ENCODE peak calls at places on chromosomes 16 and 17, in six cellular contexts. O is nephron progenitor cell; D is effector memory CD4-positive, alpha-beta T cell; K is activated CD8-positive, alpha-beta memory T cell treated with anti-CD3 and anti-CD28 coated beads, Interleukin-2, amount 50 U/mL, for 4 hours; Y is neural crest cell; B is stimulated activated CD4-positive, alpha-beta T cell treated with anti-CD3 and anti-CD28 coated beads, TNF-alpha, amount 100 ng/mL, for 1 hour. E is an unnamed sample.
A peak's percentile ranks its signal among the peaks of the same experiment; 100 is the strongest.

GRCh38 chr17:36849871-36850348 is 87.4 kb upstream of the LHX1 start:
- DNase-seq in B (no peak), K (no peak), Y (no peak), D (no peak), O (no peak), E (peak; percentile 64)

GRCh38 chr17:58084317-58084981 is 1.2 kb downstream of the DYNLL2 start:
- DNase-seq in D (peak; percentile 28), B (peak; percentile 6), Y (no peak), K (peak; percentile 53), O (no peak), E (no peak)

GRCh38 chr17:39235555-39236221 is 9.9 kb upstream of the STAC2 start:
- DNase-seq in O (peak; percentile 57), B (peak; percentile 16), K (peak; percentile 34), Y (no peak), D (peak; percentile 8), E (peak; percentile 59)

GRCh38 chr16:84532855-84533486 is 28.5 kb upstream of the MEAK7 start:
- DNase-seq in Y (no peak), O (no peak), D (no peak), B (no peak), K (no peak), E (no peak)

GRCh38 chr17:28469376-28469775 is 4.1 kb upstream of the SLC13A2 start:
- DNase-seq in K (no peak), Y (no peak), D (no peak), B (no peak), O (no peak), E (no peak)

GRCh38 chr16:4693956-4694663 is 748 bp downstream of the NUDT16L1 start:
- DNase-seq in Y (no peak), K (peak; percentile 58), O (peak; percentile 72), D (peak; percentile 29), B (peak; percentile 6), E (no peak)

GRCh38 chr16:55912022-55912421 is 36.8 kb upstream of the CES5A start:
- DNase-seq in D (no peak), Y (no peak), B (no peak), K (no peak), O (no peak), E (no peak)

GRCh38 chr16:11180489-11180888 is 75.5 kb downstream of the SOCS1 start:
- DNase-seq in K (no peak), Y (no peak), O (no peak), D (no peak), B (no peak), E (no peak)

GRCh38 chr17:38898812-38899348 is 26.5 kb upstream of the LASP1NB start:
- DNase-seq in Y (no peak), K (peak; percentile 92), B (peak; percentile 69), O (no peak), D (peak; percentile 71), E (peak; percentile 73)

GRCh38 chr17:10063730-10064221 is 134.6 kb downstream of the GAS7 start:
- DNase-seq in Y (no peak), K (peak; percentile 24), D (no peak), B (no peak), O (no peak), E (no peak)

GRCh38 chr16:27083861-27084261 is 17.1 kb downstream of the C16orf82 start:
- DNase-seq in O (peak; percentile 57), B (no peak), K (no peak), Y (peak; percentile 30), D (no peak), E (no peak)

GRCh38 chr17:76063880-76064546 is 8.3 kb downstream of the SRP68 start:
- DNase-seq in B (no peak), O (no peak), D (no peak), K (no peak), Y (no peak), E (no peak)

GRCh38 chr17:74852237-74853047 is 7.2 kb downstream of the GRIN2C start:
- DNase-seq in D (peak; percentile 34), O (peak; percentile 81), Y (no peak), B (peak; percentile 18), K (peak; percentile 41), E (no peak)

E was measured in RCC 7860.